ENCODE peak calls at places on chromosome 20, in ten cellular contexts. X, D, T, W, I, F, J, P, L and S are unnamed samples.
A peak's percentile ranks its signal among the peaks of the same experiment; 100 is the strongest.

GRCh38 chr20:61753196-61753942 is 312.3 kb downstream of the TAF4 start:
- DNase-seq in X (peak; percentile 13), T (no peak), F (no peak), P (no peak), J (no peak), I (peak; percentile 58), D (peak; percentile 72), L (no peak), W (no peak), S (peak; percentile 69)

GRCh38 chr20:38337561-38338140 is 8.6 kb upstream of the LBP start:
- DNase-seq in I (peak; percentile 43), L (peak; percentile 67), W (peak; percentile 52), F (peak; percentile 27), D (peak; percentile 21), X (peak; percentile 46), J (no peak), P (no peak), T (peak; percentile 93), S (no peak)

GRCh38 chr20:49281059-49281912 is 3.4 kb upstream of the ZNFX1 start:
- DNase-seq in D (peak; percentile 31), L (no peak), X (peak; percentile 52), J (no peak), W (no peak), T (peak; percentile 71), P (no peak), I (peak; percentile 91), F (peak; percentile 10), S (no peak)

GRCh38 chr20:8473459-8473858 is 341.4 kb downstream of the PLCB1 start:
- DNase-seq in L (peak; percentile 8), T (no peak), F (no peak), D (peak; percentile 43), J (no peak), I (no peak), X (no peak), W (no peak), P (no peak), S (peak; percentile 40)

GRCh38 chr20:39190666-39191570 is 228.8 kb downstream of the DHX35 start:
- DNase-seq in F (no peak), J (no peak), W (no peak), T (no peak), P (no peak), I (no peak), L (no peak), D (peak; percentile 88), X (no peak), S (peak; percentile 54)

GRCh38 chr20:33370296-33370695 is 31.0 kb downstream of the CDK5RAP1 start:
- DNase-seq in P (no peak), F (peak; percentile 19), T (no peak), D (no peak), J (peak; percentile 75), L (no peak), W (peak; percentile 14), I (no peak), X (no peak), S (no peak)

GRCh38 chr20:33796263-33796906 is 14.8 kb upstream of the CHMP4B start:
- DNase-seq in W (no peak), X (peak; percentile 76), F (no peak), T (no peak), D (no peak), P (no peak), J (no peak), L (no peak), I (no peak), S (no peak)

GRCh38 chr20:63945921-63946920 is 10.0 kb downstream of the UCKL1 start:
- DNase-seq in P (no peak), J (no peak), L (no peak), D (no peak), X (no peak), T (no peak), W (peak; percentile 3), F (no peak), I (no peak), S (no peak)

GRCh38 chr20:23270427-23270911 is 80.1 kb upstream of the NXT1 start:
- DNase-seq in X (peak; percentile 48), J (no peak), F (no peak), P (no peak), D (peak; percentile 22), L (no peak), T (no peak), W (no peak), I (peak; percentile 76), S (no peak)

GRCh38 chr20:63980317-63980805 is 571 bp upstream of the PRPF6 start:
- DNase-seq in X (no peak), P (no peak), I (no peak), L (no peak), D (no peak), F (peak; percentile 32), J (peak; percentile 26), T (no peak), W (peak; percentile 50), S (no peak)

GRCh38 chr20:47620808-47621805 is 119.4 kb downstream of the NCOA3 start:
- DNase-seq in I (peak; percentile 83), F (no peak), J (no peak), W (no peak), D (peak; percentile 82), L (peak; percentile 27), P (no peak), T (no peak), X (no peak), S (peak; percentile 55)